ENCODE peak calls at places on chromosome 5, in ten cellular contexts. M, J, V, S, Q, P, U, E, Z and D are unnamed samples.

GRCh38 chr5:32814620-32815019 is 103.5 kb downstream of the NPR3 start:
- DNase-seq in M (no peak), J (no peak), V (no peak), S (no peak), Q (peak), P (no peak), U (no peak), E (no peak), Z (peak), D (no peak)

GRCh38 chr5:171571663-171572062 is 152.2 kb downstream of the FGF18 start:
- DNase-seq in M (no peak), J (no peak), V (no peak), S (peak), Q (peak), P (no peak), U (peak), E (peak), Z (peak), D (no peak)

GRCh38 chr5:140346348-140347221 is at the start of gene HBEGF:
- DNase-seq in M (peak), J (peak), V (peak), S (peak), Q (peak), P (peak), U (peak), E (no peak), Z (peak), D (peak)

GRCh38 chr5:38780950-38781349 is 64.9 kb upstream of the OSMR start:
- DNase-seq in M (no peak), J (no peak), V (no peak), S (peak), Q (peak), P (no peak), U (peak), E (no peak), Z (peak), D (no peak)

GRCh38 chr5:137752873-137753226 is 1.3 kb downstream of the HNRNPA0 start:
- DNase-seq in M (no peak), J (no peak), V (peak), S (peak), Q (no peak), P (peak), U (peak), E (no peak), Z (no peak), D (peak)

GRCh38 chr5:43609752-43610151 is 6.8 kb downstream of the NNT start:
- DNase-seq in M (no peak), J (no peak), V (no peak), S (peak), Q (peak), P (no peak), U (no peak), E (no peak), Z (no peak), D (no peak)

GRCh38 chr5:33816791-33817190 is 75.0 kb downstream of the ADAMTS12 start:
- DNase-seq in M (no peak), J (no peak), V (no peak), S (no peak), Q (peak), P (no peak), U (peak), E (no peak), Z (peak), D (no peak)

GRCh38 chr5:154945695-154946301 is 4.9 kb downstream of the MRPL22 start:
- DNase-seq in M (no peak), J (no peak), V (no peak), S (peak), Q (peak), P (peak), U (peak), E (no peak), Z (peak), D (no peak)

GRCh38 chr5:51336878-51337277 is 46.4 kb upstream of the ISL1 start:
- DNase-seq in M (no peak), J (no peak), V (no peak), S (no peak), Q (no peak), P (no peak), U (no peak), E (no peak), Z (no peak), D (no peak)